ENCODE peak calls at places on chromosomes 1 and 21, in four cellular contexts. B is Right ventricle myocardium superior, P is H9, N is midbrain. W is an unnamed sample.

GRCh38 chr1:75611014-75611413 is at the start of gene SLC44A5:
- DNase-seq in B (no peak), P (no peak), N (no peak), W (no peak)

GRCh38 chr1:234779160-234779538 is 169.2 kb upstream of the IRF2BP2 start:
- DNase-seq in B (peak), P (no peak), N (no peak), W (no peak)

GRCh38 chr1:10059329-10059691 is 26.6 kb downstream of the UBE4B start:
- DNase-seq in B (no peak), P (no peak), N (no peak), W (no peak)

GRCh38 chr21:44598031-44598430 is 2.4 kb upstream of the KRTAP10-7 start:
- DNase-seq in B (no peak), P (peak), N (no peak), W (no peak)

GRCh38 chr1:20538760-20539551 is 13.4 kb upstream of the FAM43B start:
- DNase-seq in B (no peak), P (no peak), N (no peak), W (no peak)

GRCh38 chr1:52659356-52659755 is 26.4 kb downstream of the SHISAL2A start:
- DNase-seq in B (no peak), P (no peak), N (no peak), W (no peak)

GRCh38 chr1:38475624-38476005 is 384.0 kb downstream of the RRAGC start:
- DNase-seq in B (no peak), P (no peak), N (no peak), W (no peak)

GRCh38 chr1:208047476-208047934 is 136.6 kb upstream of the CD34 start:
- DNase-seq in B (peak), P (no peak), N (peak), W (no peak)

GRCh38 chr1:51644533-51645197 is 27.8 kb downstream of the OSBPL9 start:
- DNase-seq in B (no peak), P (no peak), N (no peak), W (peak)

GRCh38 chr21:32584472-32584871 is 851 bp downstream of the TCP10L start:
- DNase-seq in B (no peak), P (no peak), N (no peak), W (no peak)

GRCh38 chr1:54246097-54246721 is 46.2 kb downstream of the MRPL37 start:
- DNase-seq in B (no peak), P (no peak), N (no peak), W (no peak)

GRCh38 chr1:2789164-2789985 is 12.1 kb downstream of the TTC34 start:
- DNase-seq in B (peak), P (no peak), N (peak), W (no peak)

GRCh38 chr1:170424346-170424745 is 107.6 kb upstream of the GORAB start:
- DNase-seq in B (no peak), P (no peak), N (no peak), W (no peak)

GRCh38 chr1:155003227-155003765 is 694 bp downstream of the ZBTB7B start:
- DNase-seq in B (no peak), P (peak), N (peak), W (no peak)

GRCh38 chr21:31284797-31285397 is 59.2 kb downstream of the TIAM1 start:
- DNase-seq in B (no peak), P (no peak), N (no peak), W (no peak)

GRCh38 chr1:209585672-209586071 is 2.2 kb downstream of the CAMK1G start:
- DNase-seq in B (peak), P (peak), N (peak), W (peak)

GRCh38 chr21:44380876-44381275 is 27.5 kb downstream of the TRPM2 start:
- DNase-seq in B (no peak), P (no peak), N (no peak), W (no peak)

GRCh38 chr1:202319381-202320080 is 22.2 kb downstream of the UBE2T start:
- DNase-seq in B (no peak), P (no peak), N (no peak), W (no peak)

GRCh38 chr1:210922666-210923065 is 211.3 kb downstream of the KCNH1 start:
- DNase-seq in B (no peak), P (no peak), N (no peak), W (no peak)